ENCODE peak calls at places on chromosomes 11 and 22, in six cellular contexts. Q is uterus, Y is pancreas, F is colonic mucosa, A is heart left ventricle, O is stomach. V is an unnamed sample.

GRCh38 chr22:23067691-23068090 is 2.6 kb upstream of the GNAZ start:
- DNase-seq in Q (no peak), Y (peak; percentile 1), F (no peak), A (no peak), O (peak; percentile 7), V (no peak)

GRCh38 chr22:45934659-45935341 is 42.2 kb downstream of the WNT7B start:
- DNase-seq in Q (peak; percentile 28), Y (peak; percentile 28), F (no peak), A (no peak), O (peak; percentile 37), V (no peak)

GRCh38 chr22:30219668-30220278 is 26.8 kb downstream of the LIF start:
- DNase-seq in Q (no peak), Y (no peak), F (no peak), A (no peak), O (no peak), V (no peak)

GRCh38 chr11:77113382-77114088 is 10.9 kb downstream of the OMP start:
- DNase-seq in Q (no peak), Y (peak; percentile 54), F (no peak), A (no peak), O (peak; percentile 55), V (peak; percentile 76)

GRCh38 chr11:107824668-107825369 is 33.8 kb downstream of the SLC35F2 start:
- DNase-seq in Q (no peak), Y (no peak), F (no peak), A (no peak), O (no peak), V (no peak)

GRCh38 chr22:50313600-50313999 is 6.2 kb upstream of the PLXNB2 start:
- DNase-seq in Q (no peak), Y (no peak), F (no peak), A (no peak), O (no peak), V (no peak)

GRCh38 chr22:29848115-29848514 is 10.0 kb upstream of the ASCC2 start:
- DNase-seq in Q (no peak), Y (no peak), F (no peak), A (no peak), O (no peak), V (no peak)

GRCh38 chr22:47167056-47167455 is 404.6 kb downstream of the TBC1D22A start:
- DNase-seq in Q (peak; percentile 0), Y (no peak), F (no peak), A (no peak), O (no peak), V (no peak)

GRCh38 chr11:74010306-74010981 is 1.6 kb upstream of the UCP3 start:
- DNase-seq in Q (no peak), Y (no peak), F (no peak), A (no peak), O (no peak), V (no peak)

GRCh38 chr11:12769834-12770345 is 95.7 kb downstream of the TEAD1 start:
- DNase-seq in Q (no peak), Y (no peak), F (no peak), A (no peak), O (no peak), V (no peak)

GRCh38 chr11:86719781-86720463 is 47.5 kb upstream of the ME3 start:
- DNase-seq in Q (no peak), Y (no peak), F (no peak), A (no peak), O (no peak), V (no peak)

GRCh38 chr11:3127706-3128355 is 37.3 kb downstream of the OSBPL5 start:
- DNase-seq in Q (peak; percentile 17), Y (no peak), F (no peak), A (no peak), O (no peak), V (no peak)

GRCh38 chr11:126969865-126970479 is 30.6 kb downstream of the KIRREL3 start:
- DNase-seq in Q (no peak), Y (no peak), F (no peak), A (no peak), O (no peak), V (peak; percentile 28)

GRCh38 chr11:574632-575323 is 1.5 kb upstream of the PHRF1 start:
- DNase-seq in Q (no peak), Y (no peak), F (no peak), A (no peak), O (no peak), V (no peak)

GRCh38 chr11:118398797-118399564 is 2.4 kb upstream of the ATP5MG start:
- DNase-seq in Q (no peak), Y (no peak), F (no peak), A (no peak), O (no peak), V (no peak)

GRCh38 chr22:36776722-36777121 is 803 bp upstream of the IFT27 start:
- DNase-seq in Q (no peak), Y (no peak), F (peak; percentile 25), A (no peak), O (no peak), V (no peak)

GRCh38 chr11:47155914-47156313 is 20.8 kb downstream of the ARFGAP2 start:
- DNase-seq in Q (no peak), Y (no peak), F (no peak), A (no peak), O (no peak), V (no peak)

GRCh38 chr11:122731500-122731913 is 76.0 kb downstream of the UBASH3B start:
- DNase-seq in Q (no peak), Y (no peak), F (no peak), A (no peak), O (no peak), V (no peak)

GRCh38 chr11:115626414-115626813 is 122.2 kb upstream of the CADM1 start:
- DNase-seq in Q (no peak), Y (no peak), F (no peak), A (no peak), O (no peak), V (no peak)

GRCh38 chr11:100956321-100956720 is 173.3 kb downstream of the PGR start:
- DNase-seq in Q (no peak), Y (no peak), F (no peak), A (no peak), O (no peak), V (no peak)

GRCh38 chr11:9273430-9274336 is 8.5 kb upstream of the DENND5A start:
- DNase-seq in Q (no peak), Y (no peak), F (no peak), A (no peak), O (no peak), V (no peak)

GRCh38 chr22:47040486-47041145 is 278.2 kb downstream of the TBC1D22A start:
- DNase-seq in Q (no peak), Y (no peak), F (no peak), A (no peak), O (no peak), V (no peak)

GRCh38 chr11:88327462-88328143 is 9.9 kb downstream of the CTSC start:
- DNase-seq in Q (no peak), Y (no peak), F (no peak), A (no peak), O (no peak), V (no peak)

GRCh38 chr22:25746012-25746373 is 4.0 kb downstream of the MYO18B start:
- DNase-seq in Q (no peak), Y (no peak), F (no peak), A (no peak), O (no peak), V (no peak)

GRCh38 chr11:57424802-57425564 is 1.9 kb downstream of the SLC43A3 start:
- DNase-seq in Q (peak; percentile 71), Y (peak; percentile 66), F (peak; percentile 56), A (peak; percentile 83), O (peak; percentile 56), V (no peak)

GRCh38 chr22:49666146-49666809 is 161.4 kb downstream of the BRD1 start:
- DNase-seq in Q (no peak), Y (no peak), F (no peak), A (no peak), O (no peak), V (no peak)

GRCh38 chr11:9316334-9316733 is 1.9 kb upstream of the TMEM41B start:
- DNase-seq in Q (no peak), Y (no peak), F (no peak), A (no peak), O (no peak), V (no peak)

GRCh38 chr22:21038405-21038804 is 6.0 kb upstream of the SLC7A4 start:
- DNase-seq in Q (no peak), Y (no peak), F (no peak), A (no peak), O (no peak), V (no peak)

GRCh38 chr11:35232961-35233360 is 94.0 kb downstream of the CD44 start:
- DNase-seq in Q (no peak), Y (no peak), F (no peak), A (no peak), O (no peak), V (no peak)

GRCh38 chr11:22657101-22657694 is 9.2 kb upstream of the GAS2 start:
- DNase-seq in Q (no peak), Y (no peak), F (no peak), A (no peak), O (no peak), V (no peak)

GRCh38 chr11:22659783-22660182 is 6.6 kb upstream of the GAS2 start:
- DNase-seq in Q (no peak), Y (no peak), F (no peak), A (no peak), O (no peak), V (no peak)

DNA sequence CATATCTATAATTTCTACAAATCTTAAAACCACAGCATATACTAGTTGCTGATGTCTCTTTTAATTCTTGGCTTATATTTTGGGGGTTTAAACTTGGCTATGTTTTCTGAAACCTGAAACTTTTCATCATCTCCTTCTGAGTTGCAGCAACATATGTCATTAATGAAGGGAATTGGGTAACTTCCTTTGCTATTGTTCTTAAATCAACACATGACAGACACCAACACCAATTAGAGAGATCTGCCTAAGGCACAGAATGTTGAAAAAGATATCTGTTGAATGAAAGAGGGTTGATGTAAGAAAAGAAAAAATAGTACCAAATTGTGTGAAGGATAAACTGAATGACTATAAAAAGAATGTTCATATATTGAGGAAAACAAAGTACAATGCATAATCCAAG is 10.3 kb upstream of the GAS2 start:
- DNase-seq in Q (no peak), Y (no peak), F (no peak), A (no peak), O (no peak), V (no peak)
- H3K36me3 ChIP-seq in Q (no peaks in the 10 kb centered on the region), Y (no peaks in the 10 kb centered on the region), F (no peaks in the 10 kb centered on the region), A (no peaks in the 10 kb centered on the region), O (no peaks in the 10 kb centered on the region), V (no peaks in the 10 kb centered on the region)

GRCh38 chr11:65095974-65096806 is at the start of gene VPS51:
- DNase-seq in Q (peak; percentile 83), Y (peak; percentile 86), F (peak; percentile 92), A (peak; percentile 90), O (peak; percentile 92), V (peak; percentile 93)
- TF ChIP-seq CTCF in Q (peak; percentile 35), Y (no peak), F (no peak), A (no peak), O (no peak), V (no peak)

DNA sequence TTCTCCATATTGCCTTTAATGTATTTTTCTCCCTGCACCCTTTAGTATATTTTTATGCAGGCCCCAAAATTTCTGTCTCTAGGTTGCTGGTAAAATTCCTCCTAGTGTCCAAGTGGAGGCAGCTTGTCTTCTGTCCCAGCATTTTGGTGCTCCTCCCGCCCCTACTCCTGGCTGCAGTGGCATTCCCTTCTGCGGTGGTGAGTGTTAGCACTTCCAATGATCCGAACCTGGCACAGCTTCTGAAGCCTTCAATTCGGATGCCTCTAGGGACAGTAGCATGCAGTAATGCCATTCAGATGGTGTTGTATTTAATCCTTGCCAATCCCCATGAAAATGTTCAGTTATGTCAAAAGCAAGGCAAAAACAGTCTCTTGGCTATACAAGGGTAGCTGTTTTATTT is 5.9 kb downstream of the YWHAH start:
- DNase-seq in Q (no peak), Y (no peak), F (no peak), A (no peak), O (no peak), V (no peak)
- H3K36me3 ChIP-seq in Q (no peaks in the 10 kb centered on the region), Y (no peaks in the 10 kb centered on the region), F (no peaks in the 10 kb centered on the region), A (no peaks in the 10 kb centered on the region), O (peaks cover 39% of the 10 kb centered on the region), V (peaks cover 2% of the 10 kb centered on the region)

GRCh38 chr11:70138403-70138802 is 60.3 kb downstream of the ANO1 start:
- DNase-seq in Q (no peak), Y (no peak), F (no peak), A (no peak), O (no peak), V (no peak)
- TF ChIP-seq CTCF in Q (no peak), Y (no peak), F (no peak), A (no peak), O (no peak), V (no peak)

V was measured in Caco-2.